ENCODE peak calls at places on chromosomes 3 and 15, in four cellular contexts. One of them, this sample, is unnamed.

GRCh38 chr3:195718477-195718984 is 2.2 kb upstream of the MUC20 start:
- DNase-seq in tibial nerve: no peak
- DNase-seq in pancreas: no peak
- DNase-seq in PC-9: no peak
- DNase-seq in this sample: no peak

GRCh38 chr15:100081454-100081853 is 260.3 kb downstream of the ADAMTS17 start:
- DNase-seq in pancreas: no peak
- DNase-seq in tibial nerve: no peak
- DNase-seq in PC-9: no peak
- DNase-seq in this sample: no peak

GRCh38 chr3:49619649-49620048 is 54.5 kb upstream of the APEH start:
- DNase-seq in PC-9: no peak
- DNase-seq in tibial nerve: no peak
- DNase-seq in pancreas: no peak
- DNase-seq in this sample: no peak

GRCh38 chr3:78762121-78762520 is 1005.7 kb downstream of the ROBO1 start:
- DNase-seq in PC-9: no peak
- DNase-seq in tibial nerve: no peak
- DNase-seq in pancreas: no peak
- DNase-seq in this sample: no peak

GRCh38 chr3:119494597-119494996 is 3.8 kb upstream of the TIMMDC1 start:
- DNase-seq in pancreas: no peak
- DNase-seq in PC-9: no peak
- DNase-seq in tibial nerve: no peak
- DNase-seq in this sample: no peak

GRCh38 chr3:115217678-115218451 is 70.8 kb upstream of the ZBTB20 start:
- DNase-seq in pancreas: no peak
- DNase-seq in tibial nerve: peak; percentile 22
- DNase-seq in PC-9: peak; percentile 51
- DNase-seq in this sample: no peak

GRCh38 chr3:41304603-41305002 is 105.3 kb downstream of the CTNNB1 start:
- DNase-seq in PC-9: peak; percentile 2
- DNase-seq in pancreas: no peak
- DNase-seq in tibial nerve: no peak
- DNase-seq in this sample: no peak

GRCh38 chr15:84961707-84962106 is 19.9 kb upstream of the PDE8A start:
- DNase-seq in tibial nerve: no peak
- DNase-seq in PC-9: no peak
- DNase-seq in pancreas: no peak
- DNase-seq in this sample: no peak

GRCh38 chr15:43085921-43086320 is 19.9 kb downstream of the UBR1 start:
- DNase-seq in PC-9: no peak
- DNase-seq in pancreas: no peak
- DNase-seq in tibial nerve: no peak
- DNase-seq in this sample: no peak

GRCh38 chr3:47899495-47900108 is 96.7 kb downstream of the DHX30 start:
- DNase-seq in pancreas: no peak
- DNase-seq in tibial nerve: no peak
- DNase-seq in PC-9: no peak
- DNase-seq in this sample: no peak

GRCh38 chr3:190585771-190586630 is 72.1 kb downstream of the IL1RAP start:
- DNase-seq in pancreas: no peak
- DNase-seq in tibial nerve: no peak
- DNase-seq in PC-9: peak; percentile 80
- DNase-seq in this sample: no peak

GRCh38 chr3:141305436-141305835 is 62.9 kb upstream of the ZBTB38 start:
- DNase-seq in pancreas: no peak
- DNase-seq in tibial nerve: no peak
- DNase-seq in PC-9: no peak
- DNase-seq in this sample: no peak

GRCh38 chr3:16319307-16319706 is 54.3 kb downstream of the OXNAD1 start:
- DNase-seq in PC-9: no peak
- DNase-seq in tibial nerve: no peak
- DNase-seq in pancreas: no peak
- DNase-seq in this sample: peak; percentile 33

GRCh38 chr15:78321041-78321570 is 19.0 kb upstream of the CRABP1 start:
- DNase-seq in tibial nerve: no peak
- DNase-seq in PC-9: no peak
- DNase-seq in pancreas: no peak
- DNase-seq in this sample: no peak

GRCh38 chr15:78320173-78320572 is 20.0 kb upstream of the CRABP1 start:
- DNase-seq in tibial nerve: no peak
- DNase-seq in PC-9: no peak
- DNase-seq in pancreas: no peak
- DNase-seq in this sample: no peak

GRCh38 chr15:78322724-78323395 is 17.3 kb upstream of the CRABP1 start:
- DNase-seq in pancreas: no peak
- DNase-seq in PC-9: no peak
- DNase-seq in tibial nerve: no peak
- DNase-seq in this sample: no peak

GRCh38 chr15:78322243-78322642 is 17.9 kb upstream of the CRABP1 start:
- DNase-seq in PC-9: peak; percentile 19
- DNase-seq in tibial nerve: no peak
- DNase-seq in pancreas: no peak
- DNase-seq in this sample: no peak

DNA sequence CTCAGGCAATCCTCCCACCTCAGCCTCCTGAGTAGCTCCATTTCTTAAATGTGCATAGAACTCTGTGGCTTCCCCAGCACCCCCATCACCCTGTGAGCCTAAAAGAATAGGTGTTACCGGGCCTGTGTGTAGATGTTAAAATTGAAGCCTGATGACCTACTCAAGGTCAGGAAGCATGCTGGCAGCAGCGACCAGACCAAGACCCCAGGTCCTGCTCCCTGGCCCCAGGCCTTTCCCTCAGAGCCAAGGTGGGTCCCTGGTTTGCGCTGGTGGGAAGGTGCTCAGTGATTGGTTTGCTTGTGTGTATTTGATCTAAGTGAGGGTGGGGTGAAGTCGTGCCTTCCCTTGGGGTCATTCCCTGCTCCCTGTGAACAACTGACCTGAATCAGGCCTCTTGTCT is 18.4 kb upstream of the CRABP1 start:
- DNase-seq in PC-9: no peak
- DNase-seq in tibial nerve: no peak
- DNase-seq in pancreas: no peak
- DNase-seq in this sample: no peak
- TF ChIP-seq CTCF in PC-9: no peak
- TF ChIP-seq CTCF in tibial nerve: no peak
- TF ChIP-seq CTCF in pancreas: no peak
- TF ChIP-seq CTCF in this sample: no peak

GRCh38 chr3:146504546-146505197 is 35.3 kb upstream of the PLSCR2 start:
- DNase-seq in tibial nerve: no peak
- DNase-seq in PC-9: no peak
- DNase-seq in pancreas: no peak
- DNase-seq in this sample: no peak

GRCh38 chr3:146503459-146504202 is 34.3 kb upstream of the PLSCR2 start:
- DNase-seq in pancreas: peak; percentile 22
- DNase-seq in tibial nerve: no peak
- DNase-seq in PC-9: peak; percentile 70
- DNase-seq in this sample: no peak

GRCh38 chr3:146501752-146502151 is 32.4 kb upstream of the PLSCR2 start:
- DNase-seq in pancreas: no peak
- DNase-seq in PC-9: no peak
- DNase-seq in tibial nerve: no peak
- DNase-seq in this sample: no peak

GRCh38 chr3:146505496-146505895 is 36.1 kb upstream of the PLSCR2 start:
- DNase-seq in tibial nerve: no peak
- DNase-seq in pancreas: no peak
- DNase-seq in PC-9: no peak
- DNase-seq in this sample: no peak

GRCh38 chr3:146502887-146503458 is 33.6 kb upstream of the PLSCR2 start:
- DNase-seq in tibial nerve: no peak
- DNase-seq in PC-9: no peak
- DNase-seq in pancreas: no peak
- DNase-seq in this sample: no peak
- H3K4me1 ChIP-seq in tibial nerve: peaks cover 11% of the 10 kb centered on the region
- H3K4me1 ChIP-seq in PC-9: peaks cover 54% of the 10 kb centered on the region
- H3K4me1 ChIP-seq in pancreas: peaks cover 12% of the 10 kb centered on the region
- H3K4me1 ChIP-seq in this sample: peaks cover 19% of the 10 kb centered on the region

GRCh38 chr15:25987638-25988037 is 124.5 kb upstream of the ATP10A start:
- DNase-seq in PC-9: no peak
- DNase-seq in pancreas: no peak
- DNase-seq in tibial nerve: no peak
- DNase-seq in this sample: no peak

GRCh38 chr15:25985179-25985578 is 122.1 kb upstream of the ATP10A start:
- DNase-seq in tibial nerve: no peak
- DNase-seq in PC-9: no peak
- DNase-seq in pancreas: no peak
- DNase-seq in this sample: no peak

GRCh38 chr15:25990245-25990644 is 127.1 kb upstream of the ATP10A start:
- DNase-seq in PC-9: no peak
- DNase-seq in tibial nerve: no peak
- DNase-seq in pancreas: no peak
- DNase-seq in this sample: no peak

DNA sequence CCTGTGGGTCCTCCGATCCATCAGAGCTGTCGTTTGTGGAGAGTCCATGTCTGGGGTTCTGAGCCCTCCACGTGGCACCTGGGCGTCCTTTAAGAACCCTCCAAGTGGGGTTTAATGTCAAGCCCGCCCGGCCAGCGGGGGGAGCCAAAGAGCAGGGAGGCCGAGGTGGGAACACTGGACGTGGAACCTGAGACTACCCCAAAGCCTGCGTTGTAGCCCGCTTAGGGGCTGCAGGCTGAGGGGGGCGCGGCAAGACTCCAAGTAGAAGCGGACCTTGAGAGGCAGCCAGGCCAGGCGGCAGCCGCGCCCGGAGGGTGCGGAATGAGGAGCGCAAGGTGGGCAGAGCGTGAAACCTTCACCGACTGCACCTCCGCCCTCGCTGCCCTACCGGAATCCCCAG is 126.2 kb upstream of the ATP10A start:
- DNase-seq in PC-9: no peak
- DNase-seq in pancreas: no peak
- DNase-seq in tibial nerve: no peak
- DNase-seq in this sample: no peak
- TF ChIP-seq CTCF in PC-9: no peak
- TF ChIP-seq CTCF in pancreas: no peak
- TF ChIP-seq CTCF in tibial nerve: no peak
- TF ChIP-seq CTCF in this sample: no peak

DNA sequence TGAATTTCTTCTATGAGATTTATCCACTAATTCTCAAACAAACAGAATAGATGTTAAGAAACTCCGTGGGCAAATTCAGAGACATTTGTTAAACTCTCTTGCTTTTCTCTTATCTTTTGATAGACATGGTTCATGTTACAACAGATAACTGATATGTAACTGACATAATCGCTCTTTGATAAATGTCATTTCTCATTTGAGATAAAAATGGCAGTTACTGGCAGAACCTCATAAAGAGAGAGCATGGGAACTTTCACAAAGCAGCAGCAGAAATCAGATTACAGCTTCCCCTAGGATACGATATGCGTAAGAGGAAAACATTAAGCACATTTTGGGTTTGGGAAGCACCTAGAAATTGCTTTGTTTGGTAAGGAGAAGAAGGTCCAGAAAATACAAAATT is 126.1 kb downstream of the CADPS start:
- DNase-seq in pancreas: no peak
- DNase-seq in tibial nerve: no peak
- DNase-seq in PC-9: no peak
- DNase-seq in this sample: no peak
- H3K4me1 ChIP-seq in pancreas: no peaks in the 10 kb centered on the region
- H3K4me1 ChIP-seq in tibial nerve: no peaks in the 10 kb centered on the region
- H3K4me1 ChIP-seq in PC-9: no peaks in the 10 kb centered on the region
- H3K4me1 ChIP-seq in this sample: no peaks in the 10 kb centered on the region

GRCh38 chr3:187430576-187430975 is 62.4 kb downstream of the RTP4 start:
- DNase-seq in PC-9: no peak
- DNase-seq in tibial nerve: no peak
- DNase-seq in pancreas: no peak
- DNase-seq in this sample: no peak
- TF ChIP-seq CTCF in PC-9: no peak
- TF ChIP-seq CTCF in tibial nerve: no peak
- TF ChIP-seq CTCF in pancreas: no peak
- TF ChIP-seq CTCF in this sample: no peak

DNA sequence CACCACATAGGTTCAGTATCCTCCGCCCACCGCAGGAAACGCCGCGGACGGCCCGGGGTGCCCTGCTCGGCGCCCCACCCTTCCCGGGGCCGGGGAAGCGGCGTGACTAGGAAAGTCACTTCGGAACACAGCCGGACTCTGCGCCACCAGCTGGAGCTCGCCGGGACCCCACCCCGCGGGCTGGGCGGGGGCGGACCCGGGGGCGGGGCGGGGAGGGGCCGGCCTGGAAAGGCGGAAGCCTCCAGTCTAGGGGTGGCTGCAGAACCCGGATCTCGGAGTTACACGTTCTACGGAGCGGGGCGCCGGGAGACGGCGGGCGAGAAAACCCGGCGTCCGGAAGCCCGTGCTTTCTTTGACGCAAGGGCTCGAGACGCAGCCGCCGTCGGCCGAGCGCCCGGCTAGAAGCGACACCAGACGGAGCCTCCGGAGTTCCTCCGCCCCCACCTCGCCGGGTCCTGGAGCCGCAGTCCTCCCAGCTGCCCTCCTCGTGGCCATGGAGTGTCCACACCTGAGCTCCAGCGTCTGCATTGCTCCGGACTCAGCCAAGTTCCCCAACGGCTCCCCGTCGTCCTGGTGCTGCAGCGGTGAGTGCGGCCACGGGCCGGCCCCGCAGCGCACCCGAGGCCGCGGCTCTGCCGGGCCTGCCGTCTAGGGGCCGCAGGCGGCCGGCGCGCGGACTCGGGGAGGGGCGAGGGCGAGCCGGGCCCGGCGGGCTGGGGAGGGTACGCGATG is at the start of gene USP3:
- DNase-seq in PC-9: peak; percentile 95
- DNase-seq in pancreas: peak; percentile 96
- DNase-seq in tibial nerve: peak; percentile 91
- DNase-seq in this sample: peak; percentile 95
- H3K4me1 ChIP-seq in PC-9: peaks cover 66% of the 10 kb centered on the region
- H3K4me1 ChIP-seq in pancreas: peaks cover 67% of the 10 kb centered on the region
- H3K4me1 ChIP-seq in tibial nerve: peaks cover 52% of the 10 kb centered on the region
- H3K4me1 ChIP-seq in this sample: peaks cover 75% of the 10 kb centered on the region